ENCODE peak calls at places on chromosomes 7 and 10, in ten cellular contexts. R is ascending aorta, M is C1 segment of cervical spinal cord, K is prostate gland, W is uterus, Y is hepatocyte, L is germinal center, J is RPMI7951, B is WTC11, E is T-helper 9 cell. F is an unnamed sample.

GRCh38 chr10:110916554-110917346 is 2.2 kb downstream of the BBIP1 start:
- DNase-seq in R (no peak), M (no peak), K (peak; percentile 33), W (no peak), Y (no peak), L (no peak), J (peak; percentile 23), B (no peak), E (no peak), F (no peak)

GRCh38 chr10:32332299-32332750 is 14.6 kb downstream of the EPC1 start:
- DNase-seq in R (no peak), M (no peak), K (no peak), W (no peak), Y (peak; percentile 59), L (peak; percentile 25), J (peak; percentile 37), B (no peak), E (peak; percentile 55), F (no peak)

GRCh38 chr10:91796332-91797076 is 1.7 kb upstream of the TNKS2 start:
- DNase-seq in R (no peak), M (peak; percentile 27), K (peak; percentile 44), W (peak; percentile 48), Y (peak; percentile 54), L (peak; percentile 43), J (peak; percentile 29), B (peak; percentile 64), E (peak; percentile 41), F (no peak)

GRCh38 chr7:157875230-157876179 is 538.7 kb downstream of the DNAJB6 start:
- DNase-seq in R (no peak), M (no peak), K (no peak), W (no peak), Y (peak; percentile 79), L (no peak), J (peak; percentile 13), B (peak; percentile 56), E (peak; percentile 26), F (no peak)

GRCh38 chr10:78035437-78035836 is 1.8 kb downstream of the RPS24 start:
- DNase-seq in R (no peak), M (no peak), K (no peak), W (no peak), Y (no peak), L (no peak), J (no peak), B (no peak), E (no peak), F (no peak)

GRCh38 chr7:117808273-117808868 is 64.9 kb downstream of the CTTNBP2 start:
- DNase-seq in R (peak; percentile 73), M (peak; percentile 60), K (peak; percentile 58), W (peak; percentile 45), Y (no peak), L (no peak), J (peak; percentile 50), B (peak; percentile 32), E (no peak), F (no peak)

GRCh38 chr7:156616269-156617202 is 24.0 kb upstream of the RNF32 start:
- DNase-seq in R (no peak), M (no peak), K (no peak), W (no peak), Y (peak; percentile 39), L (no peak), J (no peak), B (peak; percentile 45), E (no peak), F (no peak)

GRCh38 chr7:91375378-91375777 is 111.1 kb downstream of the FZD1 start:
- DNase-seq in R (no peak), M (no peak), K (no peak), W (no peak), Y (no peak), L (no peak), J (no peak), B (no peak), E (no peak), F (no peak)

GRCh38 chr7:42734568-42734967 is 177.3 kb downstream of the C7orf25 start:
- DNase-seq in R (no peak), M (no peak), K (no peak), W (no peak), Y (no peak), L (no peak), J (peak; percentile 40), B (no peak), E (no peak), F (no peak)

GRCh38 chr7:143361552-143362125 is 874 bp downstream of the FAM131B start:
- DNase-seq in R (no peak), M (no peak), K (no peak), W (no peak), Y (no peak), L (peak; percentile 41), J (no peak), B (peak; percentile 47), E (no peak), F (no peak)

GRCh38 chr7:7639847-7640220 is 718 bp upstream of the UMAD1 start:
- DNase-seq in R (peak; percentile 63), M (no peak), K (peak; percentile 17), W (no peak), Y (peak; percentile 46), L (peak; percentile 41), J (peak; percentile 32), B (no peak), E (peak; percentile 18), F (no peak)

GRCh38 chr10:127991543-127992255 is 84.8 kb downstream of the PTPRE start:
- DNase-seq in R (peak; percentile 61), M (no peak), K (no peak), W (no peak), Y (no peak), L (no peak), J (peak; percentile 50), B (no peak), E (no peak), F (no peak)

F was measured in GOT3.